ENCODE peak calls at places on chromosomes 3 and 15, in seven cellular contexts. Z, M, T, L, E, O and Q are unnamed samples.

GRCh38 chr15:78979456-78980320 is 34.8 kb upstream of the CTSH start:
- DNase-seq in M (peak), L (peak), Z (peak), E (peak), O (peak), T (peak), Q (peak)

GRCh38 chr15:30859091-30859874 is 44.4 kb upstream of the FAN1 start:
- DNase-seq in L (peak), M (peak), O (peak), Z (no peak), T (peak), E (peak), Q (peak)

GRCh38 chr15:50939911-50940310 is 31.4 kb downstream of the AP4E1 start:
- DNase-seq in T (peak), L (no peak), Z (no peak), E (no peak), M (no peak), O (no peak), Q (peak)

GRCh38 chr3:10527295-10528016 is 22.1 kb upstream of the ATP2B2 start:
- DNase-seq in E (no peak), Z (no peak), T (no peak), L (no peak), M (no peak), O (no peak), Q (no peak)

GRCh38 chr3:65402597-65402996 is 636.1 kb downstream of the MAGI1 start:
- DNase-seq in M (no peak), O (peak), E (no peak), Z (peak), T (peak), L (peak), Q (peak)

GRCh38 chr15:101637549-101638318 is 14.4 kb downstream of the TM2D3 start:
- DNase-seq in O (no peak), T (no peak), Z (peak), E (no peak), M (no peak), L (peak), Q (no peak)

GRCh38 chr3:129616713-129617112 is 10.2 kb upstream of the PLXND1 start:
- DNase-seq in O (peak), Z (no peak), M (no peak), E (no peak), L (no peak), T (no peak), Q (peak)

GRCh38 chr15:52804526-52805081 is 14.5 kb upstream of the ONECUT1 start:
- DNase-seq in M (no peak), L (no peak), Z (no peak), T (no peak), E (peak), O (no peak), Q (no peak)

GRCh38 chr15:72852268-72852667 is 68.7 kb upstream of the ADPGK start:
- DNase-seq in T (no peak), M (no peak), E (no peak), O (no peak), L (no peak), Z (no peak), Q (no peak)

GRCh38 chr3:25471081-25471768 is 43.2 kb downstream of the RARB start:
- DNase-seq in O (no peak), T (no peak), L (no peak), Z (no peak), M (peak), E (no peak), Q (no peak)

GRCh38 chr3:63015614-63016016 is 140.4 kb upstream of the CADPS start:
- DNase-seq in O (peak), M (no peak), E (peak), L (no peak), T (no peak), Z (no peak), Q (no peak)

GRCh38 chr3:94004301-94004910 is 24.0 kb downstream of the STX19 start:
- DNase-seq in O (peak), Z (no peak), L (peak), M (peak), T (peak), E (no peak), Q (peak)

GRCh38 chr3:151085889-151086483 is 522 bp downstream of the MED12L start:
- DNase-seq in Z (peak), T (no peak), E (peak), M (no peak), L (peak), O (peak), Q (no peak)

GRCh38 chr3:151084893-151085226 is 604 bp upstream of the MED12L start:
- DNase-seq in L (no peak), Z (no peak), O (no peak), T (no peak), E (no peak), M (no peak), Q (no peak)

GRCh38 chr3:151085227-151085888 is at the start of gene MED12L:
- DNase-seq in M (peak), E (peak), L (peak), O (peak), Z (peak), T (peak), Q (peak)

GRCh38 chr3:151086484-151087456 is 1.3 kb downstream of the MED12L start:
- DNase-seq in M (peak), E (peak), Z (peak), T (peak), O (peak), L (peak), Q (peak)

DNA sequence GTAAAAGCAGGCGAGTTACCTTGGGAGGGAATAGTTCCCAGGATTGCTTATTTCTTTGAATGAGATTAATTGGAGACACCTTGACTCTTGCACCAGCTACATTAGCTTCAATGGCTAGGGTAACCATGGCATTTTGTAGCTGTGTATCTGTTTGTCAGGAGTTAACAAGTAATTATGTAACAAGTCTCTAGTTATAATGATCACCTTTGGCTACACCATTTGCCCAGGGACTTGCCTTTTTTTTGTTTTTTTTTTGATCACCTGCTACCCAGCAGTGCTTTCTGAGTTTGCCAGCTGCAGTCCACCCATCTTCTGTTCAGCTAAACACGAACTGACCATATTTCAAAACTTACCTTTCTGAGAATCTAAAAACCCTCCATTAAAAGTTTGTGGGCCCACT is 2.2 kb downstream of the MED12L start:
- DNase-seq in T (no peak), L (no peak), O (no peak), Z (no peak), E (no peak), M (no peak), Q (no peak)
- TF ChIP-seq CTCF in T (no peak), L (no peak), O (no peak), Z (no peak), E (no peak), M (no peak), Q (no peak)

DNA sequence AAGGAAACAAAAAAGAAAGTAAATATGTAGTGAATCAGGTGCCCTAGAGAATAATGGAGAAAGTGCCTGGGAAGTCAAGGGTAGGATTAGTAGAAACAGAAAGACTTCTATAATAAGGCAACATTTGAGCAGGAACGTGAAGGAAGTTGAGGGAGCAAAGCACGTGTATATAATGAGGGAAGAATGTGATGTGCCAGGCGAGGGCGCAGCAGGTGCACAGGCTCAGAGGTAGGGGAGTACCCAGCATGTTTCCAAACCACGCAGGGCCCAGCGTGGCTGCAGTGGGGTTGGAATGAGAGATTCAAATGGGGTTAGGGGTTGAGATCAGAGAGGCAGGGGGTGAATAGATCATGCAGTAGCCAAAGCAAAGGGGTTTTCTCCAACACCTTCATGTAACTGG is 91.9 kb upstream of the VGLL4 start:
- DNase-seq in T (no peak), L (no peak), O (no peak), Z (peak), M (no peak), E (no peak), Q (no peak)
- TF ChIP-seq CTCF in T (no peak), L (no peak), O (no peak), Z (no peak), M (no peak), E (no peak), Q (no peak)

GRCh38 chr3:127640031-127640355 is 11.0 kb downstream of the PODXL2 start:
- DNase-seq in M (no peak), Z (no peak), T (no peak), E (no peak), L (no peak), O (no peak), Q (no peak)

GRCh38 chr3:127637971-127638370 is 9.0 kb downstream of the PODXL2 start:
- DNase-seq in L (no peak), E (no peak), O (peak), Z (no peak), T (no peak), M (no peak), Q (no peak)

GRCh38 chr3:127639173-127640030 is 10.4 kb downstream of the PODXL2 start:
- DNase-seq in E (no peak), O (no peak), L (peak), T (peak), M (no peak), Z (no peak), Q (no peak)

GRCh38 chr3:127634653-127635052 is 5.7 kb downstream of the PODXL2 start:
- DNase-seq in T (no peak), O (no peak), M (no peak), Z (no peak), L (no peak), E (no peak), Q (no peak)

GRCh38 chr3:127637546-127637945 is 8.6 kb downstream of the PODXL2 start:
- DNase-seq in Z (no peak), T (peak), L (no peak), E (no peak), M (no peak), O (peak), Q (no peak)
- TF ChIP-seq CTCF in Z (no peak), T (peak), L (no peak), E (no peak), M (no peak), O (no peak), Q (no peak)

GRCh38 chr3:140276698-140277097 is 341.7 kb downstream of the CLSTN2 start:
- DNase-seq in O (peak), Z (no peak), M (peak), T (peak), E (no peak), L (no peak), Q (peak)
- TF ChIP-seq CTCF in O (peak), Z (no peak), M (peak), T (peak), E (peak), L (no peak), Q (peak)

GRCh38 chr15:32844118-32844711 is 126.4 kb downstream of the GREM1 start:
- DNase-seq in M (peak), L (peak), E (no peak), T (peak), O (peak), Z (no peak), Q (peak)
- TF ChIP-seq CTCF in M (peak), L (peak), E (peak), T (peak), O (peak), Z (peak), Q (peak)

GRCh38 chr3:115085197-115085865 is 61.8 kb downstream of the ZBTB20 start:
- DNase-seq in L (no peak), Z (no peak), T (no peak), E (no peak), O (no peak), M (no peak), Q (no peak)
- TF ChIP-seq CTCF in L (no peak), Z (no peak), T (peak), E (peak), O (no peak), M (no peak), Q (peak)

GRCh38 chr15:61530769-61531168 is 301.7 kb upstream of the RORA start:
- DNase-seq in E (no peak), M (peak), Z (no peak), O (peak), L (no peak), T (no peak), Q (peak)
- TF ChIP-seq CTCF in E (no peak), M (no peak), Z (no peak), O (no peak), L (no peak), T (peak), Q (no peak)

GRCh38 chr3:12842469-12842868 is 1.1 kb upstream of the RPL32 start:
- DNase-seq in L (no peak), O (no peak), Z (no peak), E (no peak), M (no peak), T (no peak), Q (no peak)

GRCh38 chr3:12841085-12841969 is at the start of gene RPL32:
- DNase-seq in T (peak), L (peak), O (peak), E (peak), Z (peak), M (peak), Q (peak)

GRCh38 chr3:12840591-12841084 is 727 bp downstream of the RPL32 start:
- DNase-seq in M (no peak), Z (no peak), O (peak), L (no peak), T (no peak), E (no peak), Q (no peak)

GRCh38 chr3:12838179-12838965 is 3.0 kb downstream of the RPL32 start:
- DNase-seq in M (no peak), E (no peak), L (no peak), T (no peak), Z (no peak), O (no peak), Q (no peak)

DNA sequence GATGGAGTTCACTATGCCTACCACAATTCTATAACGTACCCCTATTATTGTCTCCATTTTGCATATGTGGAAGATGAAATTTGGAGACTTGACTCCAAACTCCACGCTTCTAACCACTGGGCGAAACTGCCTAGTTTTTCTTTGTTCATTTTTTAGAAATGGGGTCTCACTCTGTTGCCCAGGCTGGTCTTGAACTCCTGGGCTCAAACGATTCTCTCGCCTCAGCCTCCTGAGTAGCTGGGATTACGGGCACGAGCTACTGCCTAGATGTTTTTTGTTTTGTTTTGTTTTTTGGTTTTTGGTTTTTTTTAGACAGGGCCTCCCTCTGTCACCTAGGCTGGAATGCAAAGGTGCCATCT is 584 bp upstream of the RPL32 start:
- DNase-seq in Z (no peak), M (no peak), T (no peak), O (no peak), L (no peak), E (no peak), Q (no peak)
- TF ChIP-seq CTCF in Z (peak), M (no peak), T (no peak), O (no peak), L (peak), E (no peak), Q (no peak)

GRCh38 chr15:89406756-89407650 is 72.4 kb upstream of the POLG start:
- DNase-seq in E (no peak), M (no peak), Z (no peak), L (no peak), T (no peak), O (no peak), Q (no peak)
- TF ChIP-seq CTCF in E (no peak), M (peak), Z (no peak), L (no peak), T (peak), O (no peak), Q (no peak)